ENCODE peak calls at places on chromosomes 13 and 19, in ten cellular contexts. One of them, this sample, is unnamed.
A peak's percentile ranks its signal among the peaks of the same experiment; 100 is the strongest.

GRCh38 chr13:90281709-90282108 is 1065.8 kb upstream of the MIR17HG start:
- DNase-seq in left lung: no peak
- DNase-seq in mesothelial cell of epicardium: no peak
- DNase-seq in SJSA1: no peak
- DNase-seq in A549: no peak
- DNase-seq in activated naive CD4-positive, alpha-beta T cell treated with anti-CD3 and anti-CD28 coated beads, Interleukin-2, amount 50 U/mL, for 72 hours: no peak
- DNase-seq in Daoy: no peak
- DNase-seq in stimulated activated CD4-positive, alpha-beta T cell treated with anti-CD3 and anti-CD28 coated beads, Interleukin-4, amount 100 ng/mL, for 24 hours: no peak
- DNase-seq in sigmoid colon: no peak
- DNase-seq in CD4-positive, alpha-beta memory T cell: no peak
- DNase-seq in this sample: no peak

GRCh38 chr13:97538193-97538592 is 104.2 kb downstream of the RAP2A start:
- DNase-seq in left lung: no peak
- DNase-seq in mesothelial cell of epicardium: no peak
- DNase-seq in SJSA1: no peak
- DNase-seq in A549: no peak
- DNase-seq in activated naive CD4-positive, alpha-beta T cell treated with anti-CD3 and anti-CD28 coated beads, Interleukin-2, amount 50 U/mL, for 72 hours: no peak
- DNase-seq in Daoy: no peak
- DNase-seq in stimulated activated CD4-positive, alpha-beta T cell treated with anti-CD3 and anti-CD28 coated beads, Interleukin-4, amount 100 ng/mL, for 24 hours: no peak
- DNase-seq in sigmoid colon: no peak
- DNase-seq in CD4-positive, alpha-beta memory T cell: no peak
- DNase-seq in this sample: no peak

GRCh38 chr13:110812111-110812868 is 98.8 kb downstream of the ING1 start:
- DNase-seq in left lung: no peak
- DNase-seq in mesothelial cell of epicardium: no peak
- DNase-seq in SJSA1: no peak
- DNase-seq in A549: no peak
- DNase-seq in activated naive CD4-positive, alpha-beta T cell treated with anti-CD3 and anti-CD28 coated beads, Interleukin-2, amount 50 U/mL, for 72 hours: no peak
- DNase-seq in Daoy: no peak
- DNase-seq in stimulated activated CD4-positive, alpha-beta T cell treated with anti-CD3 and anti-CD28 coated beads, Interleukin-4, amount 100 ng/mL, for 24 hours: no peak
- DNase-seq in sigmoid colon: no peak
- DNase-seq in CD4-positive, alpha-beta memory T cell: no peak
- DNase-seq in this sample: no peak

GRCh38 chr13:112545866-112546265 is 42.1 kb downstream of the TUBGCP3 start:
- DNase-seq in left lung: no peak
- DNase-seq in mesothelial cell of epicardium: no peak
- DNase-seq in SJSA1: peak; percentile 53
- DNase-seq in A549: peak; percentile 6
- DNase-seq in activated naive CD4-positive, alpha-beta T cell treated with anti-CD3 and anti-CD28 coated beads, Interleukin-2, amount 50 U/mL, for 72 hours: no peak
- DNase-seq in Daoy: no peak
- DNase-seq in stimulated activated CD4-positive, alpha-beta T cell treated with anti-CD3 and anti-CD28 coated beads, Interleukin-4, amount 100 ng/mL, for 24 hours: no peak
- DNase-seq in sigmoid colon: no peak
- DNase-seq in CD4-positive, alpha-beta memory T cell: no peak
- DNase-seq in this sample: no peak

GRCh38 chr13:95540848-95541247 is 11.7 kb upstream of the CLDN10 start:
- DNase-seq in left lung: no peak
- DNase-seq in mesothelial cell of epicardium: no peak
- DNase-seq in SJSA1: no peak
- DNase-seq in A549: no peak
- DNase-seq in activated naive CD4-positive, alpha-beta T cell treated with anti-CD3 and anti-CD28 coated beads, Interleukin-2, amount 50 U/mL, for 72 hours: no peak
- DNase-seq in Daoy: no peak
- DNase-seq in stimulated activated CD4-positive, alpha-beta T cell treated with anti-CD3 and anti-CD28 coated beads, Interleukin-4, amount 100 ng/mL, for 24 hours: no peak
- DNase-seq in sigmoid colon: no peak
- DNase-seq in CD4-positive, alpha-beta memory T cell: no peak
- DNase-seq in this sample: peak; percentile 48

GRCh38 chr19:39308531-39309304 is 11.9 kb downstream of the LRFN1 start:
- DNase-seq in left lung: peak; percentile 9
- DNase-seq in mesothelial cell of epicardium: no peak
- DNase-seq in SJSA1: no peak
- DNase-seq in A549: peak; percentile 71
- DNase-seq in activated naive CD4-positive, alpha-beta T cell treated with anti-CD3 and anti-CD28 coated beads, Interleukin-2, amount 50 U/mL, for 72 hours: no peak
- DNase-seq in Daoy: no peak
- DNase-seq in stimulated activated CD4-positive, alpha-beta T cell treated with anti-CD3 and anti-CD28 coated beads, Interleukin-4, amount 100 ng/mL, for 24 hours: no peak
- DNase-seq in sigmoid colon: peak; percentile 22
- DNase-seq in CD4-positive, alpha-beta memory T cell: no peak
- DNase-seq in this sample: no peak

GRCh38 chr13:84609716-84610115 is 727.4 kb upstream of the SLITRK1 start:
- DNase-seq in left lung: no peak
- DNase-seq in mesothelial cell of epicardium: no peak
- DNase-seq in SJSA1: no peak
- DNase-seq in A549: peak; percentile 1
- DNase-seq in activated naive CD4-positive, alpha-beta T cell treated with anti-CD3 and anti-CD28 coated beads, Interleukin-2, amount 50 U/mL, for 72 hours: no peak
- DNase-seq in Daoy: no peak
- DNase-seq in stimulated activated CD4-positive, alpha-beta T cell treated with anti-CD3 and anti-CD28 coated beads, Interleukin-4, amount 100 ng/mL, for 24 hours: no peak
- DNase-seq in sigmoid colon: no peak
- DNase-seq in CD4-positive, alpha-beta memory T cell: no peak
- DNase-seq in this sample: no peak

GRCh38 chr19:42555801-42556200 is 27.5 kb upstream of the CEACAM1 start:
- DNase-seq in left lung: no peak
- DNase-seq in mesothelial cell of epicardium: no peak
- DNase-seq in SJSA1: no peak
- DNase-seq in A549: no peak
- DNase-seq in activated naive CD4-positive, alpha-beta T cell treated with anti-CD3 and anti-CD28 coated beads, Interleukin-2, amount 50 U/mL, for 72 hours: no peak
- DNase-seq in Daoy: no peak
- DNase-seq in stimulated activated CD4-positive, alpha-beta T cell treated with anti-CD3 and anti-CD28 coated beads, Interleukin-4, amount 100 ng/mL, for 24 hours: no peak
- DNase-seq in sigmoid colon: no peak
- DNase-seq in CD4-positive, alpha-beta memory T cell: no peak
- DNase-seq in this sample: no peak

GRCh38 chr13:40406405-40407138 is 259.9 kb downstream of the FOXO1 start:
- DNase-seq in left lung: no peak
- DNase-seq in mesothelial cell of epicardium: no peak
- DNase-seq in SJSA1: peak; percentile 66
- DNase-seq in A549: peak; percentile 83
- DNase-seq in activated naive CD4-positive, alpha-beta T cell treated with anti-CD3 and anti-CD28 coated beads, Interleukin-2, amount 50 U/mL, for 72 hours: no peak
- DNase-seq in Daoy: no peak
- DNase-seq in stimulated activated CD4-positive, alpha-beta T cell treated with anti-CD3 and anti-CD28 coated beads, Interleukin-4, amount 100 ng/mL, for 24 hours: no peak
- DNase-seq in sigmoid colon: no peak
- DNase-seq in CD4-positive, alpha-beta memory T cell: no peak
- DNase-seq in this sample: no peak

GRCh38 chr13:20191902-20192469 is 752 bp downstream of the GJB2 start:
- DNase-seq in left lung: peak; percentile 60
- DNase-seq in mesothelial cell of epicardium: no peak
- DNase-seq in SJSA1: no peak
- DNase-seq in A549: peak; percentile 16
- DNase-seq in activated naive CD4-positive, alpha-beta T cell treated with anti-CD3 and anti-CD28 coated beads, Interleukin-2, amount 50 U/mL, for 72 hours: peak; percentile 8
- DNase-seq in Daoy: peak; percentile 34
- DNase-seq in stimulated activated CD4-positive, alpha-beta T cell treated with anti-CD3 and anti-CD28 coated beads, Interleukin-4, amount 100 ng/mL, for 24 hours: no peak
- DNase-seq in sigmoid colon: no peak
- DNase-seq in CD4-positive, alpha-beta memory T cell: no peak
- DNase-seq in this sample: no peak

This sample was measured in heart right ventricle.